ENCODE peak calls at places on chromosomes 2 and 18, in five cellular contexts. J is prostate gland, R is Panc1, M is left ventricle myocardium inferior, C is PC-3. Z is an unnamed sample.

GRCh38 chr2:24837996-24838513 is 44.8 kb downstream of the CENPO start:
- DNase-seq in J (no peak), R (no peak), M (no peak), C (no peak), Z (peak; percentile 80)

GRCh38 chr2:98801286-98801685 is 70.4 kb upstream of the MGAT4A start:
- DNase-seq in M (no peak), J (no peak), C (no peak), R (no peak), Z (peak; percentile 45)

GRCh38 chr2:218230882-218231281 is 13.9 kb downstream of the ARPC2 start:
- DNase-seq in R (no peak), M (no peak), C (peak; percentile 51), J (no peak), Z (peak; percentile 55)

GRCh38 chr2:24824966-24825882 is 32.0 kb downstream of the CENPO start:
- DNase-seq in C (peak; percentile 20), J (no peak), M (no peak), R (no peak), Z (peak; percentile 79)

GRCh38 chr2:198880421-198880820 is 577.3 kb downstream of the SATB2 start:
- DNase-seq in C (no peak), R (no peak), M (no peak), J (no peak), Z (peak; percentile 17)

GRCh38 chr18:32582455-32582854 is 111.8 kb upstream of the GAREM1 start:
- DNase-seq in C (no peak), J (no peak), R (no peak), M (no peak), Z (no peak)

GRCh38 chr2:227653419-227653818 is 13.2 kb upstream of the SCYGR5 start:
- DNase-seq in J (no peak), M (no peak), R (no peak), C (no peak), Z (peak; percentile 50)

GRCh38 chr2:138689705-138690104 is 90.5 kb downstream of the NXPH2 start:
- DNase-seq in C (no peak), R (no peak), J (no peak), M (no peak), Z (no peak)

GRCh38 chr2:175080479-175080878 is 75.3 kb upstream of the CHN1 start:
- DNase-seq in R (no peak), C (peak; percentile 15), M (no peak), J (no peak), Z (no peak)

GRCh38 chr2:47715552-47715951 is 67.4 kb upstream of the MSH6 start:
- DNase-seq in C (no peak), R (no peak), M (no peak), J (no peak), Z (no peak)

GRCh38 chr2:168237741-168238140 is 9.7 kb downstream of the STK39 start:
- DNase-seq in J (no peak), R (no peak), M (no peak), C (peak; percentile 30), Z (no peak)

GRCh38 chr2:181152221-181152620 is 171.8 kb downstream of the UBE2E3 start:
- DNase-seq in R (no peak), C (no peak), M (no peak), J (no peak), Z (no peak)

GRCh38 chr2:157194097-157194688 is 63.3 kb upstream of the GALNT5 start:
- DNase-seq in M (no peak), R (peak; percentile 47), J (peak; percentile 9), C (peak; percentile 79), Z (peak; percentile 86)

GRCh38 chr2:227614246-227614645 is 394 bp downstream of the SCYGR3 start:
- DNase-seq in C (no peak), R (no peak), J (no peak), M (no peak), Z (no peak)

GRCh38 chr18:60295776-60296175 is 76.8 kb downstream of the MC4R start:
- DNase-seq in J (no peak), M (no peak), C (no peak), R (no peak), Z (no peak)

GRCh38 chr18:26963292-26963691 is 97.8 kb upstream of the AQP4 start:
- DNase-seq in C (peak; percentile 37), J (no peak), R (no peak), M (no peak), Z (no peak)

GRCh38 chr2:205273627-205274026 is 408.7 kb upstream of the NRP2 start:
- DNase-seq in R (no peak), M (no peak), C (peak; percentile 89), J (no peak), Z (no peak)

GRCh38 chr2:30147715-30148611 is 1.2 kb downstream of the YPEL5 start:
- DNase-seq in C (peak; percentile 52), M (peak; percentile 84), R (no peak), J (peak; percentile 77), Z (peak; percentile 99)

GRCh38 chr2:64192570-64193192 is 48.5 kb upstream of the PELI1 start:
- DNase-seq in M (no peak), C (no peak), R (no peak), J (no peak), Z (no peak)

GRCh38 chr2:20506281-20506685 is 59.4 kb downstream of the RHOB start:
- DNase-seq in M (no peak), J (no peak), R (no peak), C (peak; percentile 28), Z (peak; percentile 94)

GRCh38 chr18:60096428-60096827 is 196.6 kb downstream of the PMAIP1 start:
- DNase-seq in C (no peak), M (no peak), J (no peak), R (no peak), Z (no peak)

GRCh38 chr2:101402637-101403036 is 15.3 kb upstream of the CREG2 start:
- DNase-seq in J (no peak), C (no peak), M (no peak), R (no peak), Z (no peak)

GRCh38 chr2:125471963-125472362 is 1184.0 kb upstream of the GYPC start:
- DNase-seq in J (no peak), R (no peak), M (no peak), C (peak; percentile 29), Z (peak; percentile 85)

GRCh38 chr2:237213325-237214040 is 127.8 kb downstream of the COPS8 start:
- DNase-seq in C (peak; percentile 43), M (peak; percentile 58), J (no peak), R (no peak), Z (peak; percentile 35)

GRCh38 chr18:6781846-6782245 is 52.3 kb downstream of the ARHGAP28 start:
- DNase-seq in M (no peak), R (no peak), C (peak; percentile 90), J (no peak), Z (peak; percentile 51)

GRCh38 chr2:131105950-131106801 is 1.0 kb downstream of the PLEKHB2 start:
- DNase-seq in J (no peak), C (peak; percentile 57), M (no peak), R (no peak), Z (peak; percentile 76)

GRCh38 chr18:62264984-62265383 is 60.1 kb upstream of the TNFRSF11A start:
- DNase-seq in C (no peak), M (no peak), J (no peak), R (no peak), Z (no peak)

GRCh38 chr18:78297048-78297447 is 682.6 kb upstream of the SALL3 start:
- DNase-seq in J (no peak), R (no peak), M (no peak), C (no peak), Z (no peak)

GRCh38 chr2:44950646-44951045 is 9.1 kb downstream of the SIX3 start:
- DNase-seq in J (no peak), C (no peak), R (no peak), M (no peak), Z (no peak)

GRCh38 chr2:44946681-44947360 is 5.3 kb downstream of the SIX3 start:
- DNase-seq in C (no peak), M (no peak), R (no peak), J (no peak), Z (peak; percentile 21)

GRCh38 chr2:44951124-44951523 is 9.6 kb downstream of the SIX3 start:
- DNase-seq in M (no peak), C (no peak), R (no peak), J (no peak), Z (peak; percentile 30)

GRCh38 chr2:44949329-44950151 is 8.0 kb downstream of the SIX3 start:
- DNase-seq in J (no peak), R (no peak), C (no peak), M (no peak), Z (peak; percentile 95)

DNA sequence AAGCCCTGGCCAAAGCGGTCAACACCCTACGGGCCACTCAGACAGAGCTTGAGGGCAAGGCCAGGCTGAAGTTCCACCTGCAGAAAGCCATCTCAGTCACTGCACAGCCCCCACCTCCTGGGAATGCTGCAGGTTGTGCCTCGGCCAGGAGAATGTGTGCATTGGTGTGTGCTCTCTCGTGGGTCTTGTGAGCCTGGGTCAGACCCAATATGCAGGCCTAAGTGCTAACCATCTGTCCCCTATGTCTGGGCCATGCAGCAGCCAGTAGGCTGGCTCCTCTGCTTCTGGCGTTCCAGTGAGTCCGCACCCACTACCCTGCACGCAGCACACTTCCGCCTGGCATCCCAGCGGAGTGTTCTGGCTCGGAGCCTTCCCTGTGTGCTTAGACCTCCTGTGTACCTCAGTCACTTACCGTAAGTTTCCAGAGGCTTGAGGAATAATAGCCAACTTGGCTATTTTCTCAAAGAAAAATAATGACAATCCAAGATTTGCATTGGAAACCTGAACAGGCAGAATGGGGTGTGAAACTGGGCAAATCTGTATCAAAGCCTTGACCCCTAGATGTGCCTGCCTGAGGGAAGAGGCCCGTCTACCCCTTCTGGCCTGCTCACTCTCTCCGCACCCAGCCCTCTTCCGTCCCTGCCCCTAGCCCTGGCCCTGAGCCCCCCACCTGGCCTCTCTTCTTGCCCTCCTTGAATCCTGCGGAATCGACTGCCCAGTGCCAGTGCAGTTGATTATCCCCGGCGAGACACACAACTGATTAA is 7.2 kb downstream of the SIX3 start:
- DNase-seq in C (no peak), M (no peak), R (no peak), J (no peak), Z (peak; percentile 64)
- H3K4me3 ChIP-seq in C (no peak overlapping the region), M (no peak overlapping the region), R (no peak overlapping the region), J (no peak overlapping the region), Z (no peak overlapping the region)

GRCh38 chr18:58263055-58263732 is 219.2 kb downstream of the NEDD4L start:
- DNase-seq in C (peak; percentile 85), J (peak; percentile 63), M (no peak), R (peak; percentile 17), Z (no peak)
- H3K27ac ChIP-seq in C (peak overlapping the region; percentile 85), J (peak overlapping the region; percentile 77), M (peak overlapping the region; percentile 89), R (peak overlapping the region; percentile 61), Z (peak overlapping the region; percentile 23)

DNA sequence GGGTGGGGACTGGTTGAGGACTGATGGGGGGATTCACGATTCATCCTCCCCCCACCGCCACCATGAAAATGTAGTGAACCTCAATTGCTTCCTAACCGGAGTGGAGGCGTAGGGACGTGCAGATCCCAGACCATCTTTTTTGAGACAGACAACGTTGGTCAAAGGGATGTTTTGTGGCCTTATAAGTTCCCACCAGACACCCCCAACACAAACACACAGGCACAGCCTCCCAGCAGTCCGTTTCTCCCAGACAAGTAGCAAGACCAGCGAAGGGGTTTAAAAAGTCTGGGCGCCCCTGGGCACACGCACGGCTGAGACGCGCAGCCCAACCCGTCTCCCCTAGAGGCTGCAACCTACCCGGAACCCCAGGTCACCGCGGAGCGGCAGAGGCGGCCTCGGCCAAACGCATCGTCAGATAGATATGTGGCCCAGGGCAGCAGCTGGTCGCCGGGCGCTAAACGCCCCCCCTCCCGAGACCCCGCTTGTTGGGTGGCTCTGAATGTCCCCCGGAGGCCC is 1.3 kb downstream of the GBX2 start:
- DNase-seq in M (no peak), R (no peak), C (no peak), J (no peak), Z (peak; percentile 86)
- H3K27me3 ChIP-seq in M (peaks cover 100% of the 10 kb centered on the region), R (no peaks in the 10 kb centered on the region), C (no peaks in the 10 kb centered on the region), J (peaks cover 74% of the 10 kb centered on the region), Z (peaks cover 90% of the 10 kb centered on the region)

GRCh38 chr2:149388120-149388816 is 57.9 kb downstream of the LYPD6 start:
- DNase-seq in M (no peak), J (no peak), C (peak; percentile 17), R (no peak), Z (peak; percentile 69)
- H3K4me3 ChIP-seq in M (no peak overlapping the region), J (no peak overlapping the region), C (no peak overlapping the region), R (no peak overlapping the region), Z (no peak overlapping the region)

GRCh38 chr2:229708335-229708734 is 6.0 kb downstream of the DNER start:
- DNase-seq in M (no peak), J (no peak), R (no peak), C (no peak), Z (no peak)
- H3K27ac ChIP-seq in M (no peak overlapping the region), J (no peak overlapping the region), R (no peak overlapping the region), C (no peak overlapping the region), Z (no peak overlapping the region)

Z was measured in osteoblast.